ENCODE peak calls at places on chromosomes 3 and 15, in four cellular contexts. E is aorta, P is fibroblast of gingiva, X is WTC11. A is an unnamed sample.

GRCh38 chr3:33826688-33827087 is 28.3 kb downstream of the PDCD6IP start:
- DNase-seq in E (no peak), P (peak), X (no peak), A (no peak)

GRCh38 chr3:49900491-49901153 is 3.1 kb downstream of the MST1R start:
- DNase-seq in E (peak), P (peak), X (no peak), A (peak)

GRCh38 chr15:74141591-74141990 is 11.2 kb downstream of the ISLR2 start:
- DNase-seq in E (no peak), P (no peak), X (no peak), A (no peak)

GRCh38 chr15:76390571-76390970 is 54.0 kb downstream of the ISL2 start:
- DNase-seq in E (no peak), P (no peak), X (no peak), A (no peak)

GRCh38 chr3:14844386-14845170 is 25.8 kb downstream of the FGD5 start:
- DNase-seq in E (no peak), P (no peak), X (no peak), A (no peak)

GRCh38 chr3:42505849-42506410 is 3.5 kb downstream of the VIPR1 start:
- DNase-seq in E (peak), P (no peak), X (peak), A (peak)

GRCh38 chr3:36907911-36908646 is 36.8 kb downstream of the TRANK1 start:
- DNase-seq in E (peak), P (peak), X (no peak), A (peak)

GRCh38 chr3:61168286-61168685 is 83.0 kb downstream of the FHIT start:
- DNase-seq in E (no peak), P (no peak), X (no peak), A (no peak)

GRCh38 chr3:198092276-198092675 is 132.3 kb downstream of the LMLN start:
- DNase-seq in E (no peak), P (no peak), X (no peak), A (no peak)

GRCh38 chr3:31724144-31724543 is 191.4 kb downstream of the STT3B start:
- DNase-seq in E (no peak), P (no peak), X (peak), A (no peak)

GRCh38 chr3:7632305-7632704 is 771.4 kb downstream of the GRM7 start:
- DNase-seq in E (no peak), P (no peak), X (no peak), A (no peak)

GRCh38 chr15:45402955-45403892 is 24.9 kb upstream of the GATM start:
- DNase-seq in E (peak), P (peak), X (peak), A (peak)

GRCh38 chr3:83496459-83496858 is 1462.3 kb upstream of the CADM2 start:
- DNase-seq in E (no peak), P (no peak), X (no peak), A (no peak)

GRCh38 chr3:40396406-40396805 is 9.4 kb downstream of the ENTPD3 start:
- DNase-seq in E (no peak), P (no peak), X (no peak), A (no peak)

GRCh38 chr15:74872702-74873035 is 496 bp downstream of the SCAMP2 start:
- DNase-seq in E (no peak), P (no peak), X (no peak), A (no peak)

GRCh38 chr3:122403489-122403888 is 12.4 kb downstream of the WDR5B start:
- DNase-seq in E (no peak), P (no peak), X (no peak), A (no peak)

GRCh38 chr3:4741404-4742307 is 237.6 kb upstream of the BHLHE40 start:
- DNase-seq in E (peak), P (peak), X (no peak), A (no peak)

GRCh38 chr3:108342829-108343478 is 46.6 kb downstream of the HHLA2 start:
- DNase-seq in E (no peak), P (no peak), X (no peak), A (no peak)

GRCh38 chr3:114216186-114216970 is 21.0 kb downstream of the ZNF80 start:
- DNase-seq in E (no peak), P (peak), X (no peak), A (no peak)

GRCh38 chr3:190435618-190436017 is 14.1 kb downstream of the TMEM207 start:
- DNase-seq in E (no peak), P (no peak), X (no peak), A (no peak)

GRCh38 chr15:51672913-51673857 is 8.1 kb upstream of the SCG3 start:
- DNase-seq in E (no peak), P (no peak), X (no peak), A (no peak)

GRCh38 chr3:100525753-100526612 is 33.6 kb downstream of the TMEM45A start:
- DNase-seq in E (peak), P (peak), X (no peak), A (no peak)

GRCh38 chr3:23594066-23594465 is 211.7 kb upstream of the UBE2E1 start:
- DNase-seq in E (no peak), P (no peak), X (no peak), A (no peak)

GRCh38 chr3:184635126-184635525 is 73.5 kb downstream of the EPHB3 start:
- DNase-seq in E (no peak), P (no peak), X (no peak), A (peak)

GRCh38 chr3:20912406-20912805 is 726.4 kb upstream of the SGO1 start:
- DNase-seq in E (no peak), P (no peak), X (no peak), A (no peak)

GRCh38 chr3:87350367-87351199 is 74.2 kb upstream of the POU1F1 start:
- DNase-seq in E (no peak), P (peak), X (no peak), A (no peak)

GRCh38 chr15:61038387-61038786 is 190.7 kb downstream of the RORA start:
- DNase-seq in E (no peak), P (peak), X (no peak), A (no peak)

GRCh38 chr15:48331796-48332641 is 790 bp downstream of the DUT start:
- DNase-seq in E (peak), P (peak), X (peak), A (peak)

GRCh38 chr15:48355377-48355776 is 24.1 kb downstream of the DUT start:
- DNase-seq in E (no peak), P (no peak), X (no peak), A (no peak)

GRCh38 chr15:92806763-92807162 is 93.4 kb upstream of the CHD2 start:
- DNase-seq in E (peak), P (no peak), X (no peak), A (no peak)

GRCh38 chr3:149216195-149216869 is 5.3 kb downstream of the CP start:
- DNase-seq in E (no peak), P (no peak), X (no peak), A (peak)

GRCh38 chr15:66424963-66425612 is 38.4 kb downstream of the MAP2K1 start:
- DNase-seq in E (no peak), P (no peak), X (no peak), A (no peak)